ENCODE peak calls at places on chromosomes 6 and 20, in five cellular contexts. One of them, this sample, is unnamed.

GRCh38 chr20:44776977-44777376 is 31.3 kb downstream of the KCNK15 start:
- DNase-seq in AG08395: no peak
- DNase-seq in left lung: no peak
- DNase-seq in RCC 7860: no peak
- DNase-seq in lower lobe of right lung: no peak
- DNase-seq in this sample: no peak

GRCh38 chr20:52191132-52191435 is 495 bp downstream of the ZFP64 start:
- DNase-seq in left lung: peak; percentile 62
- DNase-seq in RCC 7860: no peak
- DNase-seq in lower lobe of right lung: no peak
- DNase-seq in AG08395: peak; percentile 60
- DNase-seq in this sample: peak; percentile 12

GRCh38 chr20:47758517-47759450 is 26.5 kb downstream of the SULF2 start:
- DNase-seq in AG08395: no peak
- DNase-seq in lower lobe of right lung: no peak
- DNase-seq in RCC 7860: no peak
- DNase-seq in left lung: no peak
- DNase-seq in this sample: no peak

GRCh38 chr6:40251609-40252008 is 317.3 kb upstream of the MOCS1 start:
- DNase-seq in AG08395: no peak
- DNase-seq in left lung: no peak
- DNase-seq in RCC 7860: no peak
- DNase-seq in lower lobe of right lung: no peak
- DNase-seq in this sample: no peak

GRCh38 chr6:73688351-73688750 is 7.7 kb upstream of the CD109 start:
- DNase-seq in AG08395: no peak
- DNase-seq in left lung: no peak
- DNase-seq in lower lobe of right lung: no peak
- DNase-seq in RCC 7860: no peak
- DNase-seq in this sample: no peak

GRCh38 chr6:52697903-52698302 is 27.0 kb downstream of the TMEM14A start:
- DNase-seq in RCC 7860: no peak
- DNase-seq in lower lobe of right lung: no peak
- DNase-seq in AG08395: no peak
- DNase-seq in left lung: no peak
- DNase-seq in this sample: no peak

GRCh38 chr20:48180637-48181036 is 395.4 kb upstream of the SULF2 start:
- DNase-seq in left lung: no peak
- DNase-seq in AG08395: no peak
- DNase-seq in RCC 7860: no peak
- DNase-seq in lower lobe of right lung: no peak
- DNase-seq in this sample: no peak

GRCh38 chr6:121816361-121816760 is 380.9 kb downstream of the GJA1 start:
- DNase-seq in AG08395: peak; percentile 6
- DNase-seq in lower lobe of right lung: no peak
- DNase-seq in RCC 7860: no peak
- DNase-seq in left lung: no peak
- DNase-seq in this sample: no peak

GRCh38 chr20:38151455-38151854 is 13.6 kb downstream of the TGM2 start:
- DNase-seq in RCC 7860: no peak
- DNase-seq in lower lobe of right lung: peak; percentile 1
- DNase-seq in left lung: no peak
- DNase-seq in AG08395: no peak
- DNase-seq in this sample: no peak

GRCh38 chr6:159038914-159039884 is 5.6 kb downstream of the TAGAP start:
- DNase-seq in RCC 7860: no peak
- DNase-seq in AG08395: peak; percentile 61
- DNase-seq in lower lobe of right lung: no peak
- DNase-seq in left lung: no peak
- DNase-seq in this sample: peak; percentile 35

GRCh38 chr6:56497270-56497669 is 145.4 kb downstream of the DST start:
- DNase-seq in AG08395: no peak
- DNase-seq in RCC 7860: no peak
- DNase-seq in left lung: no peak
- DNase-seq in lower lobe of right lung: no peak
- DNase-seq in this sample: no peak

GRCh38 chr6:81838724-81839425 is 86.4 kb upstream of the TENT5A start:
- DNase-seq in AG08395: no peak
- DNase-seq in lower lobe of right lung: no peak
- DNase-seq in RCC 7860: no peak
- DNase-seq in left lung: no peak
- DNase-seq in this sample: no peak

GRCh38 chr20:39706089-39706721 is 744.1 kb downstream of the DHX35 start:
- DNase-seq in RCC 7860: no peak
- DNase-seq in left lung: no peak
- DNase-seq in AG08395: no peak
- DNase-seq in lower lobe of right lung: no peak
- DNase-seq in this sample: no peak

GRCh38 chr6:126228001-126228791 is 111.7 kb upstream of the CENPW start:
- DNase-seq in lower lobe of right lung: no peak
- DNase-seq in left lung: no peak
- DNase-seq in RCC 7860: no peak
- DNase-seq in AG08395: no peak
- DNase-seq in this sample: no peak

GRCh38 chr20:4774209-4774608 is 52.5 kb downstream of the PRND start:
- DNase-seq in AG08395: peak; percentile 24
- DNase-seq in lower lobe of right lung: no peak
- DNase-seq in RCC 7860: no peak
- DNase-seq in left lung: no peak
- DNase-seq in this sample: no peak

GRCh38 chr20:50762435-50763201 is 31.2 kb downstream of the PARD6B start:
- DNase-seq in lower lobe of right lung: peak; percentile 60
- DNase-seq in RCC 7860: peak; percentile 87
- DNase-seq in left lung: peak; percentile 71
- DNase-seq in AG08395: peak; percentile 56
- DNase-seq in this sample: peak; percentile 44

GRCh38 chr20:46359233-46359751 is 47.1 kb downstream of the ELMO2 start:
- DNase-seq in left lung: no peak
- DNase-seq in lower lobe of right lung: no peak
- DNase-seq in AG08395: no peak
- DNase-seq in RCC 7860: no peak
- DNase-seq in this sample: no peak

GRCh38 chr6:129498556-129498940 is 211.4 kb downstream of the ARHGAP18 start:
- DNase-seq in left lung: no peak
- DNase-seq in lower lobe of right lung: no peak
- DNase-seq in RCC 7860: no peak
- DNase-seq in AG08395: no peak
- DNase-seq in this sample: no peak

GRCh38 chr6:140586426-140587061 is 1212.1 kb upstream of the CITED2 start:
- DNase-seq in AG08395: no peak
- DNase-seq in RCC 7860: no peak
- DNase-seq in lower lobe of right lung: no peak
- DNase-seq in left lung: no peak
- DNase-seq in this sample: no peak

GRCh38 chr20:18395544-18395943 is 71.3 kb downstream of the DZANK1 start:
- DNase-seq in AG08395: no peak
- DNase-seq in left lung: no peak
- DNase-seq in lower lobe of right lung: no peak
- DNase-seq in RCC 7860: no peak
- DNase-seq in this sample: no peak

GRCh38 chr20:61847420-61847748 is 218.3 kb downstream of the TAF4 start:
- DNase-seq in left lung: no peak
- DNase-seq in lower lobe of right lung: peak; percentile 8
- DNase-seq in RCC 7860: no peak
- DNase-seq in AG08395: no peak
- DNase-seq in this sample: no peak

GRCh38 chr20:50514035-50514337 is 3.8 kb downstream of the PTPN1 start:
- DNase-seq in lower lobe of right lung: no peak
- DNase-seq in AG08395: no peak
- DNase-seq in left lung: no peak
- DNase-seq in RCC 7860: no peak
- DNase-seq in this sample: no peak

GRCh38 chr6:154302111-154302752 is 54.4 kb downstream of the IPCEF1 start:
- DNase-seq in left lung: no peak
- DNase-seq in RCC 7860: peak; percentile 74
- DNase-seq in AG08395: peak; percentile 49
- DNase-seq in lower lobe of right lung: no peak
- DNase-seq in this sample: peak; percentile 31

GRCh38 chr6:11423072-11423471 is 114.5 kb upstream of the TMEM170B start:
- DNase-seq in lower lobe of right lung: no peak
- DNase-seq in RCC 7860: peak; percentile 35
- DNase-seq in left lung: no peak
- DNase-seq in AG08395: no peak
- DNase-seq in this sample: no peak

GRCh38 chr6:43367245-43367984 is 2.0 kb downstream of the ZNF318 start:
- DNase-seq in left lung: no peak
- DNase-seq in lower lobe of right lung: no peak
- DNase-seq in AG08395: no peak
- DNase-seq in RCC 7860: no peak
- DNase-seq in this sample: no peak

GRCh38 chr20:41078329-41078728 is 49.7 kb downstream of the TOP1 start:
- DNase-seq in AG08395: peak; percentile 71
- DNase-seq in left lung: no peak
- DNase-seq in RCC 7860: peak; percentile 55
- DNase-seq in lower lobe of right lung: no peak
- DNase-seq in this sample: no peak

GRCh38 chr20:2805682-2806350 is 5.4 kb upstream of the CPXM1 start:
- DNase-seq in left lung: no peak
- DNase-seq in AG08395: no peak
- DNase-seq in lower lobe of right lung: no peak
- DNase-seq in RCC 7860: no peak
- DNase-seq in this sample: no peak

GRCh38 chr6:128597956-128598355 is 77.6 kb upstream of the PTPRK start:
- DNase-seq in AG08395: no peak
- DNase-seq in left lung: no peak
- DNase-seq in lower lobe of right lung: no peak
- DNase-seq in RCC 7860: peak; percentile 13
- DNase-seq in this sample: no peak

GRCh38 chr6:158220786-158221442 is 52.8 kb downstream of the GTF2H5 start:
- DNase-seq in lower lobe of right lung: peak; percentile 90
- DNase-seq in RCC 7860: peak; percentile 53
- DNase-seq in left lung: peak; percentile 88
- DNase-seq in AG08395: peak; percentile 84
- DNase-seq in this sample: no peak

GRCh38 chr20:46955601-46956556 is 61.2 kb downstream of the EYA2 start:
- DNase-seq in RCC 7860: no peak
- DNase-seq in AG08395: no peak
- DNase-seq in left lung: no peak
- DNase-seq in lower lobe of right lung: no peak
- DNase-seq in this sample: no peak

GRCh38 chr6:118574051-118574865 is 26.2 kb downstream of the PLN start:
- DNase-seq in lower lobe of right lung: no peak
- DNase-seq in RCC 7860: no peak
- DNase-seq in AG08395: no peak
- DNase-seq in left lung: no peak
- DNase-seq in this sample: no peak

GRCh38 chr6:111243095-111243494 is 155.8 kb downstream of the SLC16A10 start:
- DNase-seq in left lung: no peak
- DNase-seq in lower lobe of right lung: no peak
- DNase-seq in AG08395: no peak
- DNase-seq in RCC 7860: no peak
- DNase-seq in this sample: no peak

GRCh38 chr6:99521557-99522286 is 6.5 kb upstream of the USP45 start:
- DNase-seq in AG08395: peak; percentile 17
- DNase-seq in left lung: peak; percentile 39
- DNase-seq in lower lobe of right lung: no peak
- DNase-seq in RCC 7860: peak; percentile 19
- DNase-seq in this sample: peak; percentile 28

GRCh38 chr6:3157151-3157933 is at the start of gene TUBB2A:
- DNase-seq in RCC 7860: peak; percentile 60
- DNase-seq in AG08395: peak; percentile 97
- DNase-seq in lower lobe of right lung: peak; percentile 86
- DNase-seq in left lung: peak; percentile 85
- DNase-seq in this sample: no peak

GRCh38 chr6:142014515-142014914 is 118.2 kb upstream of the GJE1 start:
- DNase-seq in lower lobe of right lung: no peak
- DNase-seq in left lung: no peak
- DNase-seq in AG08395: peak; percentile 66
- DNase-seq in RCC 7860: peak; percentile 82
- DNase-seq in this sample: peak; percentile 86

GRCh38 chr20:62825288-62825993 is 8.6 kb downstream of the COL9A3 start:
- DNase-seq in lower lobe of right lung: no peak
- DNase-seq in left lung: no peak
- DNase-seq in AG08395: no peak
- DNase-seq in RCC 7860: no peak
- DNase-seq in this sample: no peak

GRCh38 chr20:19419420-19419819 is 207.0 kb downstream of the SLC24A3 start:
- DNase-seq in left lung: no peak
- DNase-seq in RCC 7860: no peak
- DNase-seq in lower lobe of right lung: no peak
- DNase-seq in AG08395: no peak
- DNase-seq in this sample: no peak